ENCODE peak calls at places on chromosomes 12 and 14, in nine cellular contexts. S is PC-3, W is foreskin fibroblast, X is HFF-Myc, L is thoracic aorta, U is nephron progenitor cell, V is SK-N-SH, C is HCT116, Z is AG10803. T is an unnamed sample.

GRCh38 chr14:21241218-21241819 is 27.9 kb downstream of the HNRNPC start:
- DNase-seq in S (peak), W (no peak), X (no peak), L (no peak), U (no peak), V (no peak), C (no peak), Z (peak), T (peak)

GRCh38 chr14:55535521-55536207 is 44.3 kb upstream of the KTN1 start:
- DNase-seq in S (peak), W (no peak), X (no peak), L (no peak), U (no peak), V (no peak), C (no peak), Z (no peak), T (peak)

GRCh38 chr12:47417960-47418359 is 287.9 kb downstream of the RPAP3 start:
- DNase-seq in S (no peak), W (no peak), X (no peak), L (no peak), U (no peak), V (no peak), C (no peak), Z (no peak), T (no peak)

GRCh38 chr12:53287741-53288216 is 7.6 kb upstream of the PFDN5 start:
- DNase-seq in S (peak), W (no peak), X (no peak), L (no peak), U (peak), V (peak), C (no peak), Z (peak), T (peak)

GRCh38 chr12:27922591-27923139 is 49.9 kb downstream of the PTHLH start:
- DNase-seq in S (peak), W (peak), X (no peak), L (peak), U (no peak), V (no peak), C (no peak), Z (peak), T (peak)

GRCh38 chr12:27209257-27209910 is 34.7 kb upstream of the STK38L start:
- DNase-seq in S (no peak), W (no peak), X (no peak), L (no peak), U (no peak), V (no peak), C (no peak), Z (no peak), T (no peak)

GRCh38 chr12:69097619-69098368 is 141.6 kb upstream of the CPSF6 start:
- DNase-seq in S (peak), W (peak), X (no peak), L (no peak), U (peak), V (no peak), C (no peak), Z (peak), T (peak)

GRCh38 chr12:6962285-6963015 is 8.0 kb downstream of the PHB2 start:
- DNase-seq in S (no peak), W (no peak), X (no peak), L (no peak), U (no peak), V (peak), C (no peak), Z (no peak), T (no peak)

GRCh38 chr12:65656904-65657351 is 167.4 kb upstream of the HMGA2 start:
- DNase-seq in S (peak), W (peak), X (peak), L (no peak), U (no peak), V (no peak), C (peak), Z (peak), T (peak)

GRCh38 chr14:77314043-77314442 is 6.6 kb downstream of the POMT2 start:
- DNase-seq in S (peak), W (peak), X (peak), L (no peak), U (no peak), V (no peak), C (no peak), Z (peak), T (peak)

GRCh38 chr12:101570022-101570421 is 24.7 kb upstream of the MYBPC1 start:
- DNase-seq in S (peak), W (no peak), X (peak), L (no peak), U (no peak), V (peak), C (no peak), Z (peak), T (peak)

GRCh38 chr12:118033902-118034301 is 17.4 kb downstream of the RFC5 start:
- DNase-seq in S (peak), W (no peak), X (no peak), L (no peak), U (no peak), V (no peak), C (no peak), Z (peak), T (no peak)

GRCh38 chr12:112894128-112894527 is 12.6 kb upstream of the OAS1 start:
- DNase-seq in S (no peak), W (no peak), X (no peak), L (no peak), U (no peak), V (no peak), C (no peak), Z (no peak), T (no peak)

GRCh38 chr12:88993655-88994054 is 358.6 kb downstream of the DUSP6 start:
- DNase-seq in S (peak), W (peak), X (peak), L (no peak), U (no peak), V (peak), C (peak), Z (peak), T (peak)

GRCh38 chr12:27592548-27592947 is 68.5 kb downstream of the PPFIBP1 start:
- DNase-seq in S (peak), W (no peak), X (no peak), L (peak), U (no peak), V (no peak), C (no peak), Z (peak), T (peak)

GRCh38 chr12:131454418-131455217 is 256.3 kb upstream of the SFSWAP start:
- DNase-seq in S (peak), W (no peak), X (no peak), L (no peak), U (peak), V (peak), C (peak), Z (peak), T (peak)

GRCh38 chr12:110689601-110690430 is 901 bp upstream of the HVCN1 start:
- DNase-seq in S (no peak), W (peak), X (no peak), L (no peak), U (no peak), V (no peak), C (no peak), Z (peak), T (no peak)

GRCh38 chr14:81990312-81990761 is 456.7 kb upstream of the SEL1L start:
- DNase-seq in S (peak), W (peak), X (peak), L (no peak), U (peak), V (peak), C (peak), Z (peak), T (peak)

GRCh38 chr12:12007001-12007712 is 63.6 kb upstream of the BCL2L14 start:
- DNase-seq in S (peak), W (no peak), X (no peak), L (no peak), U (no peak), V (no peak), C (no peak), Z (peak), T (no peak)

GRCh38 chr12:74846116-74846515 is 308.5 kb downstream of the ATXN7L3B start:
- DNase-seq in S (no peak), W (no peak), X (no peak), L (no peak), U (no peak), V (no peak), C (no peak), Z (no peak), T (no peak)

GRCh38 chr14:39050389-39050788 is 52.6 kb downstream of the SEC23A start:
- DNase-seq in S (peak), W (peak), X (peak), L (no peak), U (no peak), V (no peak), C (no peak), Z (peak), T (peak)

GRCh38 chr12:77925536-77926108 is 94.9 kb downstream of the NAV3 start:
- DNase-seq in S (peak), W (peak), X (peak), L (peak), U (peak), V (peak), C (peak), Z (peak), T (peak)

GRCh38 chr12:30823140-30823669 is 68.5 kb upstream of the CAPRIN2 start:
- DNase-seq in S (no peak), W (no peak), X (no peak), L (no peak), U (peak), V (no peak), C (no peak), Z (no peak), T (no peak)

GRCh38 chr12:85781751-85782150 is 54.5 kb downstream of the RASSF9 start:
- DNase-seq in S (no peak), W (no peak), X (no peak), L (no peak), U (no peak), V (no peak), C (no peak), Z (no peak), T (no peak)

GRCh38 chr14:103448097-103448496 is 62.9 kb downstream of the MARK3 start:
- DNase-seq in S (peak), W (no peak), X (no peak), L (no peak), U (no peak), V (no peak), C (no peak), Z (no peak), T (peak)

GRCh38 chr14:29928342-29928640 is 644 bp upstream of the PRKD1 start:
- DNase-seq in S (no peak), W (no peak), X (no peak), L (no peak), U (no peak), V (no peak), C (no peak), Z (no peak), T (no peak)

GRCh38 chr12:153080-153746 is 60.7 kb downstream of the SLC6A12 start:
- DNase-seq in S (peak), W (peak), X (peak), L (no peak), U (peak), V (peak), C (peak), Z (peak), T (peak)

GRCh38 chr12:80154261-80154660 is 54.9 kb downstream of the OTOGL start:
- DNase-seq in S (peak), W (no peak), X (no peak), L (no peak), U (no peak), V (no peak), C (no peak), Z (peak), T (no peak)

GRCh38 chr12:107359382-107359781 is 266.0 kb upstream of the CRY1 start:
- DNase-seq in S (peak), W (peak), X (no peak), L (no peak), U (no peak), V (no peak), C (no peak), Z (peak), T (no peak)

GRCh38 chr12:100521958-100522357 is 48.3 kb downstream of the NR1H4 start:
- DNase-seq in S (no peak), W (no peak), X (no peak), L (no peak), U (no peak), V (no peak), C (no peak), Z (no peak), T (no peak)

GRCh38 chr12:130698106-130698505 is 18.0 kb downstream of the RIMBP2 start:
- DNase-seq in S (peak), W (no peak), X (no peak), L (no peak), U (no peak), V (no peak), C (no peak), Z (no peak), T (no peak)

GRCh38 chr14:56339855-56340701 is 221.9 kb downstream of the PELI2 start:
- DNase-seq in S (peak), W (peak), X (peak), L (peak), U (peak), V (peak), C (peak), Z (peak), T (peak)

GRCh38 chr14:32494566-32495434 is 165.7 kb downstream of the AKAP6 start:
- DNase-seq in S (no peak), W (no peak), X (no peak), L (no peak), U (no peak), V (no peak), C (no peak), Z (peak), T (no peak)

GRCh38 chr14:88005978-88006851 is 1.3 kb downstream of the GPR65 start:
- DNase-seq in S (no peak), W (no peak), X (no peak), L (no peak), U (no peak), V (no peak), C (no peak), Z (peak), T (no peak)

GRCh38 chr12:9742665-9743064 is 9.8 kb upstream of the CLECL1 start:
- DNase-seq in S (no peak), W (no peak), X (no peak), L (no peak), U (no peak), V (no peak), C (no peak), Z (no peak), T (no peak)

GRCh38 chr12:111454311-111454710 is 48.6 kb downstream of the SH2B3 start:
- DNase-seq in S (no peak), W (no peak), X (no peak), L (no peak), U (no peak), V (no peak), C (no peak), Z (no peak), T (no peak)

GRCh38 chr12:119235352-119235751 is 56.6 kb downstream of the HSPB8 start:
- DNase-seq in S (no peak), W (no peak), X (no peak), L (no peak), U (peak), V (peak), C (no peak), Z (no peak), T (no peak)

GRCh38 chr14:95098984-95099599 is 58.2 kb downstream of the DICER1 start:
- DNase-seq in S (peak), W (peak), X (peak), L (no peak), U (peak), V (peak), C (peak), Z (peak), T (peak)
- TF ChIP-seq CTCF in S (peak), W (peak), X (peak), L (peak), U (peak), V (peak), C (peak), Z (peak), T (peak)

DNA sequence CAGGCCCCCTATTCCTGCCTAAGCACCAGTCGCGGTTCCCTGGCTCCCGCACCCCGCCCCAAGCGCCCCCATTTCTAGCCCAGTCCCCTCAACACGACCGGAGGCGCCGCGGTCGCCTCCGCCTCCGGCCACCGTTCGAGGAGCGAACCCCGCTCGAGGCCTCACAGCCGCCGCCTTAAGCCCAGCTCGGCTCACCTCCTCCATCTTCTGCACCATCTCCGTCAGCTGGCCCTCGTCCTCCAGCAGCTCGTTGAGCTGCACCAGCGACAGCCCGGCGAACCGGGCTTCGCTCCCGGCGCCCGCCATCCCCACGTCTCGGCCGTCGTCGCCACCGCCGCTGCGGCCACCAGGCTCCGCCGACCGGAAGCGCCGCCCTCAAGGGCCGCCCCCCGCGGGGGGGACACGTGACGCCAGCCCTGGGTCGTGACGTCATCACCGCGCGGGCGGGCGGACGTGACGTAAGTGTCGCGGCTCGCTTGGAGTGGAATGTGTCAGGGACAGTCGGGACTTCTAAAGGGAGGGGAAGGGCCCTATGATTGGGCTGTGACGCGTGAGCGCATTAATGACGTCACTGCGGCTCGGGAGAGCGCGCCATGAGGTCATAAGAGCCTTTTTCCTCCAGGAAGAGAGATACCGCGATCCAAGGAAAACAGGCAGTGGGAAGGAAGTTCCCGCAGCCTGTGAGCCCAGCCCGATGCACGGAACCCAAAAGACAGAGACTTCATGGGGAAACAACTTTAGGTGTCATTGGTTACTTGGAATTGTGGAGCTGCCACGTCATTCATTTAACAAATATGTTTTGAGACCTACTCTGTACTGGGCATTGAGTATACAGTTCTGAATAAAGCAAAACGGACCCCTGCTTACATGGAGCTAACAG is at the start of gene VPS37B:
- DNase-seq in S (peak), W (peak), X (peak), L (peak), U (peak), V (peak), C (peak), Z (peak), T (peak)
- TF ChIP-seq CTCF in S (no peak), W (no peak), X (no peak), L (no peak), U (no peak), V (no peak), C (no peak), Z (no peak), T (no peak)

DNA sequence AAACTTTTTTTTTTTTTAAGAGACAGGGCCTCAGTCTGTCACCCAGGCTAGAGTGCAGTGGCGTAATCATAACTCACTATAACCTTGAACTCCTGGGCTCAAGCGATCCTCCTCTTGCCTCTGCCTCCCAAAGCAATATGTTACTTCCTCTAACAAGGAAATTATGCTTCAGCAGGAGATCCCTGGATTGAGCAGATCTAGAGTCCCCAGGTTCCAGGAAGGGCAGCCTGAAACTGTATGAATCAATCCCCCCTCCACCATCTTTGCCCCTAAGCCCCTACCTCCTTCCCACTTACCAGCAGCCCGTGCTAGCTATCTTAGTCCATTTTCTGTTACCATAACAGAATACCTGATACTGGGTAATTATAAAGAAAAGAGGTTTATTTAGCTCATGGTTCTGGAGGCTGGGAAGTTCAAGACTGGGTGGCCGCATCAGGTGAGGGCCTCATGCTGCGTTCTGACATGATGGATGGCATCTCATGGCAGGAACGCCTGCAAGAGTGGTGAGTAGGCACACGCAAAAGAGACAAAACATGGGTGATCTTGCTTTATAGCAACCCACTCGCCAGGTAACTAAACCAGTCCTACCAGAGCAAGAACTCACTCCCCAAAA is 5.0 kb downstream of the TAMALIN start:
- DNase-seq in S (no peak), W (no peak), X (no peak), L (no peak), U (no peak), V (no peak), C (no peak), Z (no peak), T (no peak)
- TF ChIP-seq CTCF in S (no peak), W (no peak), X (no peak), L (no peak), U (no peak), V (no peak), C (no peak), Z (no peak), T (no peak)

DNA sequence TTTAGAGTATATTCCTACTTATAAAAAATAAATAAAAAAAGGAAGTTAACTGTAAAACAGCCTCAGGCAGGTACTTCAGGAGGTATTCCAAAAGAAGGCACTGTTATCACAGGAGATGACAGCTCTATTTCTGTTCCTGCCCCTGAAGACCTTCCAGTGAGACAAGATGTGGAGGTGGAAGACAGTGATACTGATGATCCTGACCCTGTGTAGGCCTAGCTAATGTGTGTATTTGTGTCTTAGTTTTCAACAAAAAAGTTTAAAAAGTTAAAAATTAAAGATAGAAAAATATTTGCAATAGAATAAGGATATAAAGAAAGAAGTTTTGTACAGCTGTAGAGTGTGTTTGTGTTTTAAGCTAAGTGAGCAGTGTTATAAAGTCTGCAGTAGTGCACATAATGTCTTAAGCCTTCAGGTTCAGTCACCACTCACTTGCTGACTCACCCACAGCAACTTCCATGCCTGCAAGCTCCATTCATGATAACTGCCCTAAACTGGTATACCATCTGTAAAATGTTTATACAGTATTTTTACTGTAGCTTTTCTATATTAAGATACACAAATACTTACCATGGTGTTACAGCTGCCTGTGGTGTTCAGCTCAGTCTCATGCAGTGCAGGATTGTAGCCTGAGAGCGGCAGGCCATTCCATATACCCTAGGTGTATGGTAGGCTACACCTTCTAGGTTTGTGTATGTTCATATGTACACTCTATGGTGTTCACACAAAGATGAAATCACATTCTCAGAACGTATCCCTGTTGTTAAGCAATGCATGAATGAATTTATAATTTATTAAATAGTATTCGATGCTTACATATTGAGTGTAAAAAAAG is 121.1 kb downstream of the ANO6 start:
- DNase-seq in S (peak), W (peak), X (peak), L (no peak), U (no peak), V (no peak), C (no peak), Z (peak), T (peak)
- TF ChIP-seq CTCF in S (no peak), W (no peak), X (no peak), L (no peak), U (no peak), V (no peak), C (no peak), Z (no peak), T (no peak)

T was measured in MCF 10A.